ENCODE peak calls at places on chromosomes 7 and 10, in eight cellular contexts. One of them, this sample, is unnamed.

GRCh38 chr10:27771231-27771630 is 25.6 kb upstream of the MKX start:
- DNase-seq in tibial artery: no peak
- DNase-seq in T-cell: no peak
- DNase-seq in NCI-H1105 treated with DMSO at 0.1 percent for 48 hours: no peak
- DNase-seq in heart right ventricle: no peak
- DNase-seq in dorsolateral prefrontal cortex: no peak
- DNase-seq in activated CD4-positive, alpha-beta memory T cell treated with anti-CD3 and anti-CD28 coated beads, Interleukin-2, amount 10 ng/mL, durations not matched to agents 7 days and 5 days: no peak
- DNase-seq in endothelial cell of umbilical vein: no peak
- DNase-seq in this sample: no peak

GRCh38 chr10:128686638-128687278 is 560.5 kb upstream of the MKI67 start:
- DNase-seq in tibial artery: no peak
- DNase-seq in T-cell: no peak
- DNase-seq in NCI-H1105 treated with DMSO at 0.1 percent for 48 hours: no peak
- DNase-seq in heart right ventricle: no peak
- DNase-seq in dorsolateral prefrontal cortex: no peak
- DNase-seq in activated CD4-positive, alpha-beta memory T cell treated with anti-CD3 and anti-CD28 coated beads, Interleukin-2, amount 10 ng/mL, durations not matched to agents 7 days and 5 days: no peak
- DNase-seq in endothelial cell of umbilical vein: no peak
- DNase-seq in this sample: no peak

GRCh38 chr7:156969972-156970420 is 20.5 kb downstream of the NOM1 start:
- DNase-seq in tibial artery: no peak
- DNase-seq in T-cell: no peak
- DNase-seq in NCI-H1105 treated with DMSO at 0.1 percent for 48 hours: peak; percentile 22
- DNase-seq in heart right ventricle: no peak
- DNase-seq in dorsolateral prefrontal cortex: no peak
- DNase-seq in activated CD4-positive, alpha-beta memory T cell treated with anti-CD3 and anti-CD28 coated beads, Interleukin-2, amount 10 ng/mL, durations not matched to agents 7 days and 5 days: no peak
- DNase-seq in endothelial cell of umbilical vein: peak; percentile 15
- DNase-seq in this sample: no peak

GRCh38 chr10:71778071-71778470 is 4.8 kb upstream of the VSIR start:
- DNase-seq in tibial artery: no peak
- DNase-seq in T-cell: no peak
- DNase-seq in NCI-H1105 treated with DMSO at 0.1 percent for 48 hours: no peak
- DNase-seq in heart right ventricle: no peak
- DNase-seq in dorsolateral prefrontal cortex: no peak
- DNase-seq in activated CD4-positive, alpha-beta memory T cell treated with anti-CD3 and anti-CD28 coated beads, Interleukin-2, amount 10 ng/mL, durations not matched to agents 7 days and 5 days: no peak
- DNase-seq in endothelial cell of umbilical vein: no peak
- DNase-seq in this sample: peak; percentile 55

GRCh38 chr7:140165422-140165821 is 11.4 kb downstream of the KDM7A start:
- DNase-seq in tibial artery: no peak
- DNase-seq in T-cell: no peak
- DNase-seq in NCI-H1105 treated with DMSO at 0.1 percent for 48 hours: no peak
- DNase-seq in heart right ventricle: no peak
- DNase-seq in dorsolateral prefrontal cortex: no peak
- DNase-seq in activated CD4-positive, alpha-beta memory T cell treated with anti-CD3 and anti-CD28 coated beads, Interleukin-2, amount 10 ng/mL, durations not matched to agents 7 days and 5 days: no peak
- DNase-seq in endothelial cell of umbilical vein: peak; percentile 23
- DNase-seq in this sample: no peak

GRCh38 chr7:2680792-2681490 is 7.1 kb upstream of the AMZ1 start:
- DNase-seq in tibial artery: peak; percentile 87
- DNase-seq in T-cell: peak; percentile 40
- DNase-seq in NCI-H1105 treated with DMSO at 0.1 percent for 48 hours: peak; percentile 8
- DNase-seq in heart right ventricle: peak; percentile 88
- DNase-seq in dorsolateral prefrontal cortex: peak; percentile 88
- DNase-seq in activated CD4-positive, alpha-beta memory T cell treated with anti-CD3 and anti-CD28 coated beads, Interleukin-2, amount 10 ng/mL, durations not matched to agents 7 days and 5 days: peak; percentile 67
- DNase-seq in endothelial cell of umbilical vein: peak; percentile 65
- DNase-seq in this sample: peak; percentile 81

GRCh38 chr10:84232376-84232775 is 7.0 kb upstream of the LRIT2 start:
- DNase-seq in tibial artery: peak; percentile 46
- DNase-seq in T-cell: no peak
- DNase-seq in NCI-H1105 treated with DMSO at 0.1 percent for 48 hours: no peak
- DNase-seq in heart right ventricle: no peak
- DNase-seq in dorsolateral prefrontal cortex: no peak
- DNase-seq in activated CD4-positive, alpha-beta memory T cell treated with anti-CD3 and anti-CD28 coated beads, Interleukin-2, amount 10 ng/mL, durations not matched to agents 7 days and 5 days: no peak
- DNase-seq in endothelial cell of umbilical vein: no peak
- DNase-seq in this sample: no peak

GRCh38 chr10:122537545-122537944 is 23.0 kb upstream of the DMBT1 start:
- DNase-seq in tibial artery: no peak
- DNase-seq in T-cell: no peak
- DNase-seq in NCI-H1105 treated with DMSO at 0.1 percent for 48 hours: no peak
- DNase-seq in heart right ventricle: no peak
- DNase-seq in dorsolateral prefrontal cortex: no peak
- DNase-seq in activated CD4-positive, alpha-beta memory T cell treated with anti-CD3 and anti-CD28 coated beads, Interleukin-2, amount 10 ng/mL, durations not matched to agents 7 days and 5 days: no peak
- DNase-seq in endothelial cell of umbilical vein: no peak
- DNase-seq in this sample: no peak

GRCh38 chr10:109978481-109978880 is 29.3 kb upstream of the ADD3 start:
- DNase-seq in tibial artery: no peak
- DNase-seq in T-cell: peak; percentile 71
- DNase-seq in NCI-H1105 treated with DMSO at 0.1 percent for 48 hours: no peak
- DNase-seq in heart right ventricle: no peak
- DNase-seq in dorsolateral prefrontal cortex: no peak
- DNase-seq in activated CD4-positive, alpha-beta memory T cell treated with anti-CD3 and anti-CD28 coated beads, Interleukin-2, amount 10 ng/mL, durations not matched to agents 7 days and 5 days: peak; percentile 70
- DNase-seq in endothelial cell of umbilical vein: peak; percentile 66
- DNase-seq in this sample: no peak

GRCh38 chr7:86947956-86948355 is 111.5 kb downstream of the ELAPOR2 start:
- DNase-seq in tibial artery: no peak
- DNase-seq in T-cell: no peak
- DNase-seq in NCI-H1105 treated with DMSO at 0.1 percent for 48 hours: no peak
- DNase-seq in heart right ventricle: no peak
- DNase-seq in dorsolateral prefrontal cortex: no peak
- DNase-seq in activated CD4-positive, alpha-beta memory T cell treated with anti-CD3 and anti-CD28 coated beads, Interleukin-2, amount 10 ng/mL, durations not matched to agents 7 days and 5 days: no peak
- DNase-seq in endothelial cell of umbilical vein: no peak
- DNase-seq in this sample: no peak

GRCh38 chr7:29557954-29558353 is 5.7 kb upstream of the PRR15 start:
- DNase-seq in tibial artery: no peak
- DNase-seq in T-cell: no peak
- DNase-seq in NCI-H1105 treated with DMSO at 0.1 percent for 48 hours: no peak
- DNase-seq in heart right ventricle: no peak
- DNase-seq in dorsolateral prefrontal cortex: no peak
- DNase-seq in activated CD4-positive, alpha-beta memory T cell treated with anti-CD3 and anti-CD28 coated beads, Interleukin-2, amount 10 ng/mL, durations not matched to agents 7 days and 5 days: no peak
- DNase-seq in endothelial cell of umbilical vein: no peak
- DNase-seq in this sample: no peak

GRCh38 chr10:93568105-93568390 is 1.6 kb downstream of the FFAR4 start:
- DNase-seq in tibial artery: no peak
- DNase-seq in T-cell: no peak
- DNase-seq in NCI-H1105 treated with DMSO at 0.1 percent for 48 hours: no peak
- DNase-seq in heart right ventricle: peak; percentile 17
- DNase-seq in dorsolateral prefrontal cortex: peak; percentile 55
- DNase-seq in activated CD4-positive, alpha-beta memory T cell treated with anti-CD3 and anti-CD28 coated beads, Interleukin-2, amount 10 ng/mL, durations not matched to agents 7 days and 5 days: no peak
- DNase-seq in endothelial cell of umbilical vein: no peak
- DNase-seq in this sample: no peak

GRCh38 chr7:23422904-23423303 is 47.4 kb downstream of the IGF2BP3 start:
- DNase-seq in tibial artery: no peak
- DNase-seq in T-cell: no peak
- DNase-seq in NCI-H1105 treated with DMSO at 0.1 percent for 48 hours: no peak
- DNase-seq in heart right ventricle: no peak
- DNase-seq in dorsolateral prefrontal cortex: no peak
- DNase-seq in activated CD4-positive, alpha-beta memory T cell treated with anti-CD3 and anti-CD28 coated beads, Interleukin-2, amount 10 ng/mL, durations not matched to agents 7 days and 5 days: no peak
- DNase-seq in endothelial cell of umbilical vein: no peak
- DNase-seq in this sample: no peak

GRCh38 chr10:32298066-32298812 is 48.7 kb downstream of the EPC1 start:
- DNase-seq in tibial artery: no peak
- DNase-seq in T-cell: no peak
- DNase-seq in NCI-H1105 treated with DMSO at 0.1 percent for 48 hours: no peak
- DNase-seq in heart right ventricle: no peak
- DNase-seq in dorsolateral prefrontal cortex: no peak
- DNase-seq in activated CD4-positive, alpha-beta memory T cell treated with anti-CD3 and anti-CD28 coated beads, Interleukin-2, amount 10 ng/mL, durations not matched to agents 7 days and 5 days: no peak
- DNase-seq in endothelial cell of umbilical vein: peak; percentile 81
- DNase-seq in this sample: no peak

GRCh38 chr10:102645741-102646609 is 1.7 kb downstream of the TRIM8 start:
- DNase-seq in tibial artery: peak; percentile 98
- DNase-seq in T-cell: peak; percentile 72
- DNase-seq in NCI-H1105 treated with DMSO at 0.1 percent for 48 hours: no peak
- DNase-seq in heart right ventricle: peak; percentile 86
- DNase-seq in dorsolateral prefrontal cortex: peak; percentile 75
- DNase-seq in activated CD4-positive, alpha-beta memory T cell treated with anti-CD3 and anti-CD28 coated beads, Interleukin-2, amount 10 ng/mL, durations not matched to agents 7 days and 5 days: peak; percentile 82
- DNase-seq in endothelial cell of umbilical vein: peak; percentile 92
- DNase-seq in this sample: peak; percentile 94

GRCh38 chr7:29398011-29398410 is 165.6 kb upstream of the PRR15 start:
- DNase-seq in tibial artery: no peak
- DNase-seq in T-cell: no peak
- DNase-seq in NCI-H1105 treated with DMSO at 0.1 percent for 48 hours: peak; percentile 54
- DNase-seq in heart right ventricle: no peak
- DNase-seq in dorsolateral prefrontal cortex: no peak
- DNase-seq in activated CD4-positive, alpha-beta memory T cell treated with anti-CD3 and anti-CD28 coated beads, Interleukin-2, amount 10 ng/mL, durations not matched to agents 7 days and 5 days: no peak
- DNase-seq in endothelial cell of umbilical vein: no peak
- DNase-seq in this sample: no peak

GRCh38 chr7:136128050-136128449 is 150.9 kb upstream of the MTPN start:
- DNase-seq in tibial artery: no peak
- DNase-seq in T-cell: no peak
- DNase-seq in NCI-H1105 treated with DMSO at 0.1 percent for 48 hours: no peak
- DNase-seq in heart right ventricle: no peak
- DNase-seq in dorsolateral prefrontal cortex: no peak
- DNase-seq in activated CD4-positive, alpha-beta memory T cell treated with anti-CD3 and anti-CD28 coated beads, Interleukin-2, amount 10 ng/mL, durations not matched to agents 7 days and 5 days: no peak
- DNase-seq in endothelial cell of umbilical vein: no peak
- DNase-seq in this sample: no peak

GRCh38 chr7:158614695-158615094 is 27.1 kb upstream of the PTPRN2 start:
- DNase-seq in tibial artery: no peak
- DNase-seq in T-cell: no peak
- DNase-seq in NCI-H1105 treated with DMSO at 0.1 percent for 48 hours: no peak
- DNase-seq in heart right ventricle: no peak
- DNase-seq in dorsolateral prefrontal cortex: no peak
- DNase-seq in activated CD4-positive, alpha-beta memory T cell treated with anti-CD3 and anti-CD28 coated beads, Interleukin-2, amount 10 ng/mL, durations not matched to agents 7 days and 5 days: no peak
- DNase-seq in endothelial cell of umbilical vein: no peak
- DNase-seq in this sample: no peak

GRCh38 chr7:112484671-112485097 is 3.9 kb downstream of the LSMEM1 start:
- DNase-seq in tibial artery: peak; percentile 71
- DNase-seq in T-cell: no peak
- DNase-seq in NCI-H1105 treated with DMSO at 0.1 percent for 48 hours: no peak
- DNase-seq in heart right ventricle: no peak
- DNase-seq in dorsolateral prefrontal cortex: no peak
- DNase-seq in activated CD4-positive, alpha-beta memory T cell treated with anti-CD3 and anti-CD28 coated beads, Interleukin-2, amount 10 ng/mL, durations not matched to agents 7 days and 5 days: no peak
- DNase-seq in endothelial cell of umbilical vein: peak; percentile 95
- DNase-seq in this sample: peak; percentile 49

GRCh38 chr10:29820890-29821398 is 186.2 kb upstream of the SVIL start:
- DNase-seq in tibial artery: peak; percentile 74
- DNase-seq in T-cell: no peak
- DNase-seq in NCI-H1105 treated with DMSO at 0.1 percent for 48 hours: no peak
- DNase-seq in heart right ventricle: peak; percentile 19
- DNase-seq in dorsolateral prefrontal cortex: no peak
- DNase-seq in activated CD4-positive, alpha-beta memory T cell treated with anti-CD3 and anti-CD28 coated beads, Interleukin-2, amount 10 ng/mL, durations not matched to agents 7 days and 5 days: no peak
- DNase-seq in endothelial cell of umbilical vein: no peak
- DNase-seq in this sample: no peak

GRCh38 chr10:63071145-63071544 is 62.0 kb upstream of the NRBF2 start:
- DNase-seq in tibial artery: no peak
- DNase-seq in T-cell: no peak
- DNase-seq in NCI-H1105 treated with DMSO at 0.1 percent for 48 hours: peak; percentile 31
- DNase-seq in heart right ventricle: no peak
- DNase-seq in dorsolateral prefrontal cortex: no peak
- DNase-seq in activated CD4-positive, alpha-beta memory T cell treated with anti-CD3 and anti-CD28 coated beads, Interleukin-2, amount 10 ng/mL, durations not matched to agents 7 days and 5 days: no peak
- DNase-seq in endothelial cell of umbilical vein: no peak
- DNase-seq in this sample: no peak

GRCh38 chr7:32318300-32319018 is 171.7 kb downstream of the LSM5 start:
- DNase-seq in tibial artery: no peak
- DNase-seq in T-cell: no peak
- DNase-seq in NCI-H1105 treated with DMSO at 0.1 percent for 48 hours: no peak
- DNase-seq in heart right ventricle: peak; percentile 41
- DNase-seq in dorsolateral prefrontal cortex: no peak
- DNase-seq in activated CD4-positive, alpha-beta memory T cell treated with anti-CD3 and anti-CD28 coated beads, Interleukin-2, amount 10 ng/mL, durations not matched to agents 7 days and 5 days: no peak
- DNase-seq in endothelial cell of umbilical vein: no peak
- DNase-seq in this sample: peak; percentile 18

GRCh38 chr10:10826125-10826524 is 191.5 kb upstream of the CELF2 start:
- DNase-seq in tibial artery: no peak
- DNase-seq in T-cell: no peak
- DNase-seq in NCI-H1105 treated with DMSO at 0.1 percent for 48 hours: no peak
- DNase-seq in heart right ventricle: no peak
- DNase-seq in dorsolateral prefrontal cortex: no peak
- DNase-seq in activated CD4-positive, alpha-beta memory T cell treated with anti-CD3 and anti-CD28 coated beads, Interleukin-2, amount 10 ng/mL, durations not matched to agents 7 days and 5 days: no peak
- DNase-seq in endothelial cell of umbilical vein: peak; percentile 76
- DNase-seq in this sample: no peak

GRCh38 chr7:76069238-76069638 is 21.3 kb downstream of the MDH2 start:
- DNase-seq in tibial artery: peak; percentile 73
- DNase-seq in T-cell: no peak
- DNase-seq in NCI-H1105 treated with DMSO at 0.1 percent for 48 hours: no peak
- DNase-seq in heart right ventricle: peak; percentile 73
- DNase-seq in dorsolateral prefrontal cortex: peak; percentile 78
- DNase-seq in activated CD4-positive, alpha-beta memory T cell treated with anti-CD3 and anti-CD28 coated beads, Interleukin-2, amount 10 ng/mL, durations not matched to agents 7 days and 5 days: no peak
- DNase-seq in endothelial cell of umbilical vein: peak; percentile 61
- DNase-seq in this sample: peak; percentile 78

GRCh38 chr7:133576769-133577168 is 323.9 kb downstream of the EXOC4 start:
- DNase-seq in tibial artery: no peak
- DNase-seq in T-cell: no peak
- DNase-seq in NCI-H1105 treated with DMSO at 0.1 percent for 48 hours: no peak
- DNase-seq in heart right ventricle: no peak
- DNase-seq in dorsolateral prefrontal cortex: no peak
- DNase-seq in activated CD4-positive, alpha-beta memory T cell treated with anti-CD3 and anti-CD28 coated beads, Interleukin-2, amount 10 ng/mL, durations not matched to agents 7 days and 5 days: no peak
- DNase-seq in endothelial cell of umbilical vein: no peak
- DNase-seq in this sample: no peak

GRCh38 chr7:65477326-65477725 is 103.7 kb downstream of the ZNF92 start:
- DNase-seq in tibial artery: no peak
- DNase-seq in T-cell: no peak
- DNase-seq in NCI-H1105 treated with DMSO at 0.1 percent for 48 hours: peak; percentile 34
- DNase-seq in heart right ventricle: no peak
- DNase-seq in dorsolateral prefrontal cortex: no peak
- DNase-seq in activated CD4-positive, alpha-beta memory T cell treated with anti-CD3 and anti-CD28 coated beads, Interleukin-2, amount 10 ng/mL, durations not matched to agents 7 days and 5 days: no peak
- DNase-seq in endothelial cell of umbilical vein: no peak
- DNase-seq in this sample: no peak

GRCh38 chr10:19638173-19638872 is 177.9 kb upstream of the PLXDC2 start:
- DNase-seq in tibial artery: no peak
- DNase-seq in T-cell: no peak
- DNase-seq in NCI-H1105 treated with DMSO at 0.1 percent for 48 hours: no peak
- DNase-seq in heart right ventricle: no peak
- DNase-seq in dorsolateral prefrontal cortex: no peak
- DNase-seq in activated CD4-positive, alpha-beta memory T cell treated with anti-CD3 and anti-CD28 coated beads, Interleukin-2, amount 10 ng/mL, durations not matched to agents 7 days and 5 days: no peak
- DNase-seq in endothelial cell of umbilical vein: no peak
- DNase-seq in this sample: no peak

GRCh38 chr7:39153647-39154046 is 175.9 kb downstream of the POU6F2 start:
- DNase-seq in tibial artery: no peak
- DNase-seq in T-cell: no peak
- DNase-seq in NCI-H1105 treated with DMSO at 0.1 percent for 48 hours: no peak
- DNase-seq in heart right ventricle: no peak
- DNase-seq in dorsolateral prefrontal cortex: no peak
- DNase-seq in activated CD4-positive, alpha-beta memory T cell treated with anti-CD3 and anti-CD28 coated beads, Interleukin-2, amount 10 ng/mL, durations not matched to agents 7 days and 5 days: no peak
- DNase-seq in endothelial cell of umbilical vein: no peak
- DNase-seq in this sample: no peak

GRCh38 chr7:148151778-148152177 is 438.8 kb upstream of the C7orf33 start:
- DNase-seq in tibial artery: no peak
- DNase-seq in T-cell: no peak
- DNase-seq in NCI-H1105 treated with DMSO at 0.1 percent for 48 hours: no peak
- DNase-seq in heart right ventricle: no peak
- DNase-seq in dorsolateral prefrontal cortex: no peak
- DNase-seq in activated CD4-positive, alpha-beta memory T cell treated with anti-CD3 and anti-CD28 coated beads, Interleukin-2, amount 10 ng/mL, durations not matched to agents 7 days and 5 days: no peak
- DNase-seq in endothelial cell of umbilical vein: no peak
- DNase-seq in this sample: no peak

This sample was measured in heart left ventricle.